ENCODE peak calls at places on chromosomes 7 and 10, in ten cellular contexts. One of them, this sample, is unnamed.
A peak's percentile ranks its signal among the peaks of the same experiment; 100 is the strongest.

GRCh38 chr7:2045559-2046405 is 187.0 kb downstream of the MAD1L1 start:
- DNase-seq in gastrocnemius medialis: no peak
- DNase-seq in prostate gland: no peak
- DNase-seq in ascending aorta: peak; percentile 46
- DNase-seq in foreskin keratinocyte: no peak
- DNase-seq in WTC11: peak; percentile 12
- DNase-seq in cardiac fibroblast: no peak
- DNase-seq in tibial artery: peak; percentile 60
- DNase-seq in GM20000: no peak
- DNase-seq in tibial nerve: no peak
- DNase-seq in this sample: no peak

GRCh38 chr7:1209097-1209496 is 23.6 kb upstream of the UNCX start:
- DNase-seq in gastrocnemius medialis: no peak
- DNase-seq in prostate gland: no peak
- DNase-seq in ascending aorta: no peak
- DNase-seq in foreskin keratinocyte: no peak
- DNase-seq in WTC11: no peak
- DNase-seq in cardiac fibroblast: no peak
- DNase-seq in tibial artery: no peak
- DNase-seq in GM20000: no peak
- DNase-seq in tibial nerve: no peak
- DNase-seq in this sample: no peak

GRCh38 chr7:132782777-132783633 is 206.7 kb upstream of the PLXNA4 start:
- DNase-seq in gastrocnemius medialis: no peak
- DNase-seq in prostate gland: no peak
- DNase-seq in ascending aorta: no peak
- DNase-seq in foreskin keratinocyte: no peak
- DNase-seq in WTC11: no peak
- DNase-seq in cardiac fibroblast: peak; percentile 36
- DNase-seq in tibial artery: no peak
- DNase-seq in GM20000: no peak
- DNase-seq in tibial nerve: no peak
- DNase-seq in this sample: no peak

GRCh38 chr7:106465704-106466468 is 181.1 kb upstream of the NAMPT start:
- DNase-seq in gastrocnemius medialis: no peak
- DNase-seq in prostate gland: no peak
- DNase-seq in ascending aorta: no peak
- DNase-seq in foreskin keratinocyte: no peak
- DNase-seq in WTC11: no peak
- DNase-seq in cardiac fibroblast: no peak
- DNase-seq in tibial artery: peak; percentile 83
- DNase-seq in GM20000: no peak
- DNase-seq in tibial nerve: no peak
- DNase-seq in this sample: no peak

GRCh38 chr7:24756989-24757798 is at the start of gene GSDME:
- DNase-seq in gastrocnemius medialis: peak; percentile 52
- DNase-seq in prostate gland: peak; percentile 17
- DNase-seq in ascending aorta: peak; percentile 80
- DNase-seq in foreskin keratinocyte: peak; percentile 71
- DNase-seq in WTC11: peak; percentile 73
- DNase-seq in cardiac fibroblast: peak; percentile 62
- DNase-seq in tibial artery: peak; percentile 82
- DNase-seq in GM20000: peak; percentile 92
- DNase-seq in tibial nerve: no peak
- DNase-seq in this sample: peak; percentile 71

GRCh38 chr7:8365499-8366110 is 67.8 kb upstream of the NXPH1 start:
- DNase-seq in gastrocnemius medialis: no peak
- DNase-seq in prostate gland: no peak
- DNase-seq in ascending aorta: no peak
- DNase-seq in foreskin keratinocyte: peak; percentile 15
- DNase-seq in WTC11: no peak
- DNase-seq in cardiac fibroblast: peak; percentile 1
- DNase-seq in tibial artery: no peak
- DNase-seq in GM20000: no peak
- DNase-seq in tibial nerve: no peak
- DNase-seq in this sample: peak; percentile 57

GRCh38 chr10:114538544-114538906 is 119.5 kb downstream of the ABLIM1 start:
- DNase-seq in gastrocnemius medialis: no peak
- DNase-seq in prostate gland: peak; percentile 19
- DNase-seq in ascending aorta: no peak
- DNase-seq in foreskin keratinocyte: no peak
- DNase-seq in WTC11: peak; percentile 48
- DNase-seq in cardiac fibroblast: no peak
- DNase-seq in tibial artery: no peak
- DNase-seq in GM20000: no peak
- DNase-seq in tibial nerve: no peak
- DNase-seq in this sample: no peak

GRCh38 chr10:52092390-52092789 is 221.7 kb upstream of the DKK1 start:
- DNase-seq in gastrocnemius medialis: no peak
- DNase-seq in prostate gland: no peak
- DNase-seq in ascending aorta: no peak
- DNase-seq in foreskin keratinocyte: no peak
- DNase-seq in WTC11: no peak
- DNase-seq in cardiac fibroblast: no peak
- DNase-seq in tibial artery: no peak
- DNase-seq in GM20000: no peak
- DNase-seq in tibial nerve: no peak
- DNase-seq in this sample: no peak

GRCh38 chr7:99095698-99096097 is 48.2 kb downstream of the SMURF1 start:
- DNase-seq in gastrocnemius medialis: no peak
- DNase-seq in prostate gland: no peak
- DNase-seq in ascending aorta: no peak
- DNase-seq in foreskin keratinocyte: no peak
- DNase-seq in WTC11: no peak
- DNase-seq in cardiac fibroblast: no peak
- DNase-seq in tibial artery: no peak
- DNase-seq in GM20000: no peak
- DNase-seq in tibial nerve: no peak
- DNase-seq in this sample: no peak

GRCh38 chr10:89384474-89385324 is 6.8 kb downstream of the IFIT1B start:
- DNase-seq in gastrocnemius medialis: no peak
- DNase-seq in prostate gland: no peak
- DNase-seq in ascending aorta: no peak
- DNase-seq in foreskin keratinocyte: no peak
- DNase-seq in WTC11: no peak
- DNase-seq in cardiac fibroblast: no peak
- DNase-seq in tibial artery: no peak
- DNase-seq in GM20000: no peak
- DNase-seq in tibial nerve: no peak
- DNase-seq in this sample: no peak

GRCh38 chr10:98030093-98030821 is at the start of gene CRTAC1:
- DNase-seq in gastrocnemius medialis: peak; percentile 16
- DNase-seq in prostate gland: peak; percentile 64
- DNase-seq in ascending aorta: peak; percentile 74
- DNase-seq in foreskin keratinocyte: no peak
- DNase-seq in WTC11: peak; percentile 85
- DNase-seq in cardiac fibroblast: no peak
- DNase-seq in tibial artery: peak; percentile 77
- DNase-seq in GM20000: peak; percentile 43
- DNase-seq in tibial nerve: peak; percentile 51
- DNase-seq in this sample: no peak

GRCh38 chr10:23202736-23203135 is 10.6 kb downstream of the PTF1A start:
- DNase-seq in gastrocnemius medialis: no peak
- DNase-seq in prostate gland: no peak
- DNase-seq in ascending aorta: no peak
- DNase-seq in foreskin keratinocyte: no peak
- DNase-seq in WTC11: no peak
- DNase-seq in cardiac fibroblast: no peak
- DNase-seq in tibial artery: no peak
- DNase-seq in GM20000: no peak
- DNase-seq in tibial nerve: no peak
- DNase-seq in this sample: no peak

GRCh38 chr10:23201837-23202236 is 9.7 kb downstream of the PTF1A start:
- DNase-seq in gastrocnemius medialis: no peak
- DNase-seq in prostate gland: no peak
- DNase-seq in ascending aorta: no peak
- DNase-seq in foreskin keratinocyte: no peak
- DNase-seq in WTC11: no peak
- DNase-seq in cardiac fibroblast: no peak
- DNase-seq in tibial artery: no peak
- DNase-seq in GM20000: no peak
- DNase-seq in tibial nerve: no peak
- DNase-seq in this sample: no peak

GRCh38 chr10:23203369-23204325 is 11.5 kb downstream of the PTF1A start:
- DNase-seq in gastrocnemius medialis: no peak
- DNase-seq in prostate gland: no peak
- DNase-seq in ascending aorta: no peak
- DNase-seq in foreskin keratinocyte: no peak
- DNase-seq in WTC11: peak; percentile 31
- DNase-seq in cardiac fibroblast: no peak
- DNase-seq in tibial artery: no peak
- DNase-seq in GM20000: no peak
- DNase-seq in tibial nerve: no peak
- DNase-seq in this sample: no peak

GRCh38 chr10:23200997-23201652 is 9.0 kb downstream of the PTF1A start:
- DNase-seq in gastrocnemius medialis: no peak
- DNase-seq in prostate gland: no peak
- DNase-seq in ascending aorta: no peak
- DNase-seq in foreskin keratinocyte: no peak
- DNase-seq in WTC11: no peak
- DNase-seq in cardiac fibroblast: no peak
- DNase-seq in tibial artery: no peak
- DNase-seq in GM20000: no peak
- DNase-seq in tibial nerve: no peak
- DNase-seq in this sample: no peak

DNA sequence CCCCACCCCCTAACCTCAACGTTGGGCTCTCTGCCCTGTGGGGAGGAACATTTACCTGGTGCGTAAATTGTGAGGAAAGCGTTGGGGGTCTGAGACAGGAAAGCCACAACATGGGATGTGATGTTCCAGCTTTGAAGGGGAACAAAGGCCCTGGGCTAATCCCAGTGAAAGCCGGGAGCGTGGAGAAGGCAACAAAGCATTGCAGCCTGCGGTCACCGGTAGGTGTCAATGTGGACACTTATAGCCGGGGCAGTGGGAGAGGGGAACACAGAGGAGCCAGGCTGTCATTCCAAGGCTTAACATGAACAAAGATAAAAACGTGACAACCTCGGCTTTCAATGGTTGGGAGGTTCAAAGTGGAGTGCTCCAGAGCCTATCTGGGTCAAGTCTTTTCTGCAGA is 12.7 kb downstream of the PTF1A start:
- DNase-seq in gastrocnemius medialis: no peak
- DNase-seq in prostate gland: no peak
- DNase-seq in ascending aorta: no peak
- DNase-seq in foreskin keratinocyte: no peak
- DNase-seq in WTC11: peak; percentile 36
- DNase-seq in cardiac fibroblast: no peak
- DNase-seq in tibial artery: no peak
- DNase-seq in GM20000: no peak
- DNase-seq in tibial nerve: no peak
- DNase-seq in this sample: no peak
- TF ChIP-seq CTCF in gastrocnemius medialis: no peak
- TF ChIP-seq CTCF in prostate gland: no peak
- TF ChIP-seq CTCF in ascending aorta: no peak
- TF ChIP-seq CTCF in foreskin keratinocyte: no peak
- TF ChIP-seq CTCF in WTC11: no peak
- TF ChIP-seq CTCF in cardiac fibroblast: no peak
- TF ChIP-seq CTCF in tibial artery: no peak
- TF ChIP-seq CTCF in GM20000: no peak
- TF ChIP-seq CTCF in tibial nerve: no peak
- TF ChIP-seq CTCF in this sample: no peak

GRCh38 chr7:3089493-3089892 is 45.8 kb upstream of the CARD11 start:
- DNase-seq in gastrocnemius medialis: no peak
- DNase-seq in prostate gland: no peak
- DNase-seq in ascending aorta: no peak
- DNase-seq in foreskin keratinocyte: no peak
- DNase-seq in WTC11: peak; percentile 77
- DNase-seq in cardiac fibroblast: peak; percentile 22
- DNase-seq in tibial artery: no peak
- DNase-seq in GM20000: no peak
- DNase-seq in tibial nerve: no peak
- DNase-seq in this sample: peak; percentile 21
- TF ChIP-seq CTCF in gastrocnemius medialis: no peak
- TF ChIP-seq CTCF in prostate gland: peak; percentile 40
- TF ChIP-seq CTCF in ascending aorta: peak; percentile 27
- TF ChIP-seq CTCF in foreskin keratinocyte: peak; percentile 42
- TF ChIP-seq CTCF in WTC11: peak; percentile 62
- TF ChIP-seq CTCF in cardiac fibroblast: peak; percentile 31
- TF ChIP-seq CTCF in tibial artery: peak; percentile 33
- TF ChIP-seq CTCF in GM20000: no peak
- TF ChIP-seq CTCF in tibial nerve: peak; percentile 23
- TF ChIP-seq CTCF in this sample: peak; percentile 20

GRCh38 chr10:117921421-117921820 is 125.3 kb downstream of the RAB11FIP2 start:
- DNase-seq in gastrocnemius medialis: no peak
- DNase-seq in prostate gland: no peak
- DNase-seq in ascending aorta: no peak
- DNase-seq in foreskin keratinocyte: no peak
- DNase-seq in WTC11: no peak
- DNase-seq in cardiac fibroblast: no peak
- DNase-seq in tibial artery: no peak
- DNase-seq in GM20000: no peak
- DNase-seq in tibial nerve: no peak
- DNase-seq in this sample: no peak
- TF ChIP-seq CTCF in gastrocnemius medialis: no peak
- TF ChIP-seq CTCF in prostate gland: no peak
- TF ChIP-seq CTCF in ascending aorta: no peak
- TF ChIP-seq CTCF in foreskin keratinocyte: no peak
- TF ChIP-seq CTCF in WTC11: no peak
- TF ChIP-seq CTCF in cardiac fibroblast: no peak
- TF ChIP-seq CTCF in tibial artery: no peak
- TF ChIP-seq CTCF in GM20000: no peak
- TF ChIP-seq CTCF in tibial nerve: no peak
- TF ChIP-seq CTCF in this sample: no peak

GRCh38 chr7:25967278-25968204 is 184.5 kb upstream of the NFE2L3 start:
- DNase-seq in gastrocnemius medialis: no peak
- DNase-seq in prostate gland: no peak
- DNase-seq in ascending aorta: no peak
- DNase-seq in foreskin keratinocyte: no peak
- DNase-seq in WTC11: no peak
- DNase-seq in cardiac fibroblast: no peak
- DNase-seq in tibial artery: no peak
- DNase-seq in GM20000: peak; percentile 64
- DNase-seq in tibial nerve: no peak
- DNase-seq in this sample: no peak

GRCh38 chr7:25970381-25970780 is 181.6 kb upstream of the NFE2L3 start:
- DNase-seq in gastrocnemius medialis: no peak
- DNase-seq in prostate gland: no peak
- DNase-seq in ascending aorta: no peak
- DNase-seq in foreskin keratinocyte: no peak
- DNase-seq in WTC11: no peak
- DNase-seq in cardiac fibroblast: no peak
- DNase-seq in tibial artery: no peak
- DNase-seq in GM20000: no peak
- DNase-seq in tibial nerve: no peak
- DNase-seq in this sample: no peak

GRCh38 chr7:25965405-25966123 is 186.4 kb upstream of the NFE2L3 start:
- DNase-seq in gastrocnemius medialis: no peak
- DNase-seq in prostate gland: peak; percentile 24
- DNase-seq in ascending aorta: no peak
- DNase-seq in foreskin keratinocyte: peak; percentile 23
- DNase-seq in WTC11: no peak
- DNase-seq in cardiac fibroblast: peak; percentile 4
- DNase-seq in tibial artery: no peak
- DNase-seq in GM20000: no peak
- DNase-seq in tibial nerve: no peak
- DNase-seq in this sample: peak; percentile 64

GRCh38 chr7:25966469-25966868 is 185.5 kb upstream of the NFE2L3 start:
- DNase-seq in gastrocnemius medialis: no peak
- DNase-seq in prostate gland: no peak
- DNase-seq in ascending aorta: no peak
- DNase-seq in foreskin keratinocyte: no peak
- DNase-seq in WTC11: no peak
- DNase-seq in cardiac fibroblast: no peak
- DNase-seq in tibial artery: no peak
- DNase-seq in GM20000: no peak
- DNase-seq in tibial nerve: no peak
- DNase-seq in this sample: no peak

GRCh38 chr7:25968205-25968993 is 183.6 kb upstream of the NFE2L3 start:
- DNase-seq in gastrocnemius medialis: no peak
- DNase-seq in prostate gland: no peak
- DNase-seq in ascending aorta: no peak
- DNase-seq in foreskin keratinocyte: no peak
- DNase-seq in WTC11: no peak
- DNase-seq in cardiac fibroblast: no peak
- DNase-seq in tibial artery: no peak
- DNase-seq in GM20000: peak; percentile 59
- DNase-seq in tibial nerve: no peak
- DNase-seq in this sample: peak; percentile 36
- TF ChIP-seq CTCF in gastrocnemius medialis: no peak
- TF ChIP-seq CTCF in prostate gland: no peak
- TF ChIP-seq CTCF in ascending aorta: no peak
- TF ChIP-seq CTCF in foreskin keratinocyte: no peak
- TF ChIP-seq CTCF in WTC11: no peak
- TF ChIP-seq CTCF in cardiac fibroblast: no peak
- TF ChIP-seq CTCF in tibial artery: no peak
- TF ChIP-seq CTCF in GM20000: no peak
- TF ChIP-seq CTCF in tibial nerve: no peak
- TF ChIP-seq CTCF in this sample: no peak